ENCODE peak calls at places on chromosome 18, in five cellular contexts. H is sigmoid colon, C is heart right ventricle, V is astrocyte, B is thoracic aorta. I is an unnamed sample. For H3K9me3, the result is how much of the 10 kb centered on the place peaks cover.

GRCh38 chr18:24016643-24017042 is 2.1 kb downstream of the TTC39C start:
- DNase-seq in H (no peak), C (no peak), V (no peak), B (no peak), I (no peak)

GRCh38 chr18:70288171-70288850 is 534 bp upstream of the SOCS6 start:
- DNase-seq in H (peak), C (peak), V (no peak), B (no peak), I (no peak)

GRCh38 chr18:26867471-26867870 is 2.0 kb upstream of the AQP4 start:
- DNase-seq in H (no peak), C (no peak), V (no peak), B (no peak), I (no peak)

GRCh38 chr18:23964282-23965238 is 50.0 kb upstream of the TTC39C start:
- DNase-seq in H (no peak), C (no peak), V (no peak), B (no peak), I (no peak)

GRCh38 chr18:31876707-31877106 is 66.2 kb downstream of the TRAPPC8 start:
- DNase-seq in H (no peak), C (no peak), V (peak), B (no peak), I (no peak)

GRCh38 chr18:44852818-44853217 is 172.1 kb downstream of the SETBP1 start:
- DNase-seq in H (no peak), C (no peak), V (no peak), B (no peak), I (no peak)

GRCh38 chr18:73908323-73908722 is 239.3 kb downstream of the FBXO15 start:
- DNase-seq in H (no peak), C (no peak), V (peak), B (no peak), I (no peak)

GRCh38 chr18:44830551-44830950 is 149.9 kb downstream of the SETBP1 start:
- DNase-seq in H (no peak), C (no peak), V (no peak), B (no peak), I (no peak)

GRCh38 chr18:48785091-48785614 is 165.6 kb downstream of the SMAD7 start:
- DNase-seq in H (peak), C (no peak), V (no peak), B (no peak), I (no peak)

DNA sequence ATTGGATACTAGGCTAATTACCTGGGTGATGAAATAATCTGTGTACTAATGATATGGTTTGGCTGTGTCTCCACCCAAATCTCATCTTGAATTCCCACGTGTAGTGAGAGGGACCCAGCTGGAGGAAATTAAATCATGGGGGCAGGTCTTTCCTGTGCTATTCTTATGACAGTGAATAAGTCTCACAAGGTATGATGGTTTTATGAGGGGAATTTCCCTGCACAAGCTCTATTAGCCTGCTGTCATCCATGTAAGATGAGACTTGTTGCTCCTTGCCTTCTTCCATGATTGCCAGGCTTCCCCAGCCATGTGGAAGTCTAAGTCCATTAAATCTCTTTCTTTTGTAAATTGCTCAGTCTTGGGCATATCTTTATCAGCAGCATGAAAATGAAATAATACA is 394.1 kb upstream of the SYT4 start:
- DNase-seq in H (no peak), C (no peak), V (no peak), B (no peak), I (no peak)
- H3K4me3 ChIP-seq in H (no peak), C (no peak), V (no peak), B (no peak), I (no peak)

DNA sequence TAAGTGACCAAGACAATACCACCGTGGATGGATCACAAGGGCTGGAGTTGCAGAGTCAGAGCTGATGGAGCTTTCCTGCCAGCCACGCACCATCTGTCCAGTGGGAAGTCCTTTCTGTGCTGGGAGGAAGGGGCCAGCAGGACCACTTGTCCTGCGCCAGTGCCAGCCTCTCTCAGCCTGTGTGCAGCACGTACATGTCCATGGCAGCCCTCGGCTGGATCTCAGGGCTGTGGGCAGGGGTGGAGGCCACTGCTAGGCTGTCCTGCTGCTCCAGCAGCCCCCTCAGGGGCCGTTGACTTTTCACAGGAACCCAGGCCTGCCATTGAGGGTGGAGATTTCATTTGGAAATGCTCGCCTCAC is 33.3 kb downstream of the RAB31 start:
- DNase-seq in H (no peak), C (no peak), V (no peak), B (no peak), I (no peak)
- H3K27ac ChIP-seq in H (peak), C (no peak), V (peak), B (peak), I (no peak)

GRCh38 chr18:78902795-78903435 is 76.7 kb upstream of the SALL3 start:
- DNase-seq in H (no peak), C (no peak), V (no peak), B (no peak), I (no peak)

GRCh38 chr18:78904179-78904531 is 75.5 kb upstream of the SALL3 start:
- DNase-seq in H (no peak), C (no peak), V (no peak), B (no peak), I (no peak)

GRCh38 chr18:78901923-78902794 is 77.5 kb upstream of the SALL3 start:
- DNase-seq in H (no peak), C (no peak), V (no peak), B (no peak), I (no peak)

GRCh38 chr18:78905334-78905733 is 74.3 kb upstream of the SALL3 start:
- DNase-seq in H (no peak), C (no peak), V (no peak), B (no peak), I (no peak)

DNA sequence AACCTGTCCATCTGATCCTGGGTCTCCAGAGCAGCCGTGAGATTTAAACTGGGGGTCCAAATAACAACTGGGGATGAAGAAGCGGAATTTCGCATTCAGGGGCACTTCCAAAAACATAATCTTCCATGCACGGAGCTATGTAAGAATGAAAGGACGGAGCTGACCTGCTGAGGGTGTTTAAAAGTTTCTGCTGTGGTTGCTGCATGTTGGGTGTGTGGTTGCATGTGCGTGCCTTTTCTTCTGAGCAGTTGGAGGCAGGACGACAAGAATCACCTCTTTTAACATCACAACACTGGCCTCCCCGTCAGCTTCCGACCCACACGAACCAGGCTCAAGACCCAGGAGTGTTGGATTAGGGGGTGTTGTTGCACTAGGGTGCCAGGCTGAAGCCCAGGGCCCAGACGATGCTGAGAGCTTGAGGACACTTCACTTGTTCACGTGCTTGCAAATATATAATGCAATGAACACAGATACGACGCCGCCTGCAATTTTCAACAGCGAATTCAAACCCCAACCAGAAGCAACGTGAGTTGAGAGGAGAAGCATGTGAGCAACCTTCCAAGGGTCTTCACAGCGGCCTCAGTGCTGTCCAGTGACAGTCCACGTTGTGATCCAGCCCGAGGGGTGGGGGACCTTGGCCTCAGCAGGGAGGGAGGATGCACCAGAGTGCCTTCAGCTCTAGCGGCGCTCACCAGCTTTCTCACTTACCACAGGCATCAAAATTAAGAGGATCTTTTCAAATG is 76.0 kb upstream of the SALL3 start:
- DNase-seq in H (no peak), C (no peak), V (no peak), B (no peak), I (no peak)
- H3K9me3 ChIP-seq in H (under half), C (under half), V (under half), B (under half), I (under half)

GRCh38 chr18:79899609-79900435 is 51.6 kb downstream of the SLC66A2 start:
- DNase-seq in H (peak), C (no peak), V (no peak), B (no peak), I (no peak)

GRCh38 chr18:79900610-79901570 is 50.6 kb downstream of the SLC66A2 start:
- DNase-seq in H (peak), C (no peak), V (no peak), B (no peak), I (no peak)

GRCh38 chr18:79897940-79898625 is 53.4 kb downstream of the SLC66A2 start:
- DNase-seq in H (no peak), C (no peak), V (no peak), B (no peak), I (no peak)

GRCh38 chr18:79898952-79899608 is 52.4 kb downstream of the SLC66A2 start:
- DNase-seq in H (no peak), C (no peak), V (no peak), B (no peak), I (no peak)

GRCh38 chr18:79896746-79897145 is 54.7 kb downstream of the SLC66A2 start:
- DNase-seq in H (no peak), C (no peak), V (no peak), B (no peak), I (no peak)
- H3K4me3 ChIP-seq in H (no peak), C (no peak), V (no peak), B (no peak), I (no peak)

GRCh38 chr18:13455470-13455869 is 236.9 kb downstream of the LDLRAD4 start:
- DNase-seq in H (no peak), C (no peak), V (no peak), B (no peak), I (no peak)
- H3K27ac ChIP-seq in H (no peak), C (no peak), V (no peak), B (no peak), I (no peak)

GRCh38 chr18:68354176-68354575 is 360.7 kb downstream of the TMX3 start:
- DNase-seq in H (no peak), C (no peak), V (no peak), B (no peak), I (no peak)

DNA sequence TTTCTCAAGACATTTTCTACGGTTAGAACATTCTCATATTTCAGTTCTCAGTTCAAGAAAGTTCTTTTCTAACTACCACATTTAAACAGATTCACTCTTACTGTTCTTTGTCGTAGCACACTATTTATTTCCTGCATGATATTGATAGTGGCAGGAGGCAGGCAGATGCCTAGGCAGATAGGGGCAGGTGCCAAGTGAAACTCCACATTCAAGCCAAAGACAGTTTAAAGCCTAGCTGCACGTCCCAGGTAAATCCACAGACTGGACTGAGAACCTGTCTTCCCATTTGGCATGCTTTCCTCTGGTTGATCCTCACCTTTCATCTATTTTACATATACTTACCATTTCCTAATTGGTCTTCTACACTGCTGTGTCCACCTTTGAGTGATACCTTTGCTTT is 359.3 kb downstream of the TMX3 start:
- DNase-seq in H (no peak), C (no peak), V (no peak), B (no peak), I (no peak)
- H3K9me3 ChIP-seq in H (under half), C (under half), V (under half), B (under half), I (under half)

GRCh38 chr18:77251730-77252050 is 2.0 kb downstream of the GALR1 start:
- DNase-seq in H (no peak), C (no peak), V (no peak), B (no peak), I (no peak)

GRCh38 chr18:77250926-77251729 is 1.5 kb downstream of the GALR1 start:
- DNase-seq in H (no peak), C (no peak), V (no peak), B (no peak), I (no peak)

GRCh38 chr18:77250501-77250925 is 865 bp downstream of the GALR1 start:
- DNase-seq in H (no peak), C (no peak), V (no peak), B (no peak), I (no peak)

GRCh38 chr18:77254711-77255110 is 5.1 kb downstream of the GALR1 start:
- DNase-seq in H (no peak), C (no peak), V (no peak), B (no peak), I (no peak)

DNA sequence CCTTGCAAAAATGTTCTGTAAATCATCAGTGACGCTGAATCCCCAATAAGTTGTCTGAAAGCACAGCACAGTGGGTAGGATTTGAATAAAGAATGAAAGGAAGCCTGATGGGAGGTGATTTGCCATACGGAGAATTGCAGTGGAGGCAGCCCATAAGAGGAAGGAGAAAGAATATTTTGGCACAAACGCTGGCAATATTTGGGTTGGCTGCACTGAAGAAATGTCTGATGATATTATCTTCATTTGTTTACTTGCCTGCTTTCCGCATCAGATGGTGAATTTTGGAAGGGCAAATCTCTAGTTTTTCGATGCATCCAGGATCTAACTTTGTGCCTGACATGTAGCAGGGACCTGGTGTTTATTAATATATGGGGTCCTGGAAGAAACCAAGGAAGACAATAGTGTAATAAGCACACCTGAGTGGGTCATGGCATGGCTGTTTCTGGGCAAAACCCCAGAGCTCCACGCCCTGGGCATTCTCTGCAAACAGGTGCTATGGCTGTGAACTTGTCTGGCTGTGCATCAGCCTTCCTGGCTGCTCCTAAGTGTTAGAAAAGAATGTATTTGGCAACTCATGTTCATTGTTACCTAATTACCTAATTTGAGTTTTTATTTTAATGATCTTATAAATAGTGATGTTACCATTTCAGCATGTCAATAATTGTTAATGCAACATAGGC is 5.9 kb downstream of the GALR1 start:
- DNase-seq in H (no peak), C (no peak), V (no peak), B (no peak), I (no peak)
- H3K4me3 ChIP-seq in H (no peak), C (no peak), V (no peak), B (no peak), I (no peak)

DNA sequence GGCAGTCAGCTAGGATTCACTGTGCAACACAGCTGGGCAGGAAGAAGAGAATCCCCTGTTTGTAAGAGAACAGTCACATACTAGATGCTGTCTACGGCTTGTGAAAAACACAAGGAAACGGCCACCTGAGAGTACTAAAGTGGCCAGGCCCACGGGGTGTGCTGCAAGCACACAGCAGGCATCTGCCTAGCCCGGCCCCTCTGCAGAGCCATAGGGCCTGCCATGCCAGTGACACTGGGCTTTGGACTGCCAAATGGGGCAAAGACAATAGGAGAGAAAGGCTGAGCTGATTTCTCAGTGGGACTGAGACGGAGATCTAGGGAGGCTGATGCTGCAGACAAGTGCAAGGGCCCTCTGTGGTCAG is 10.3 kb downstream of the TUBB6 start:
- DNase-seq in H (peak), C (no peak), V (no peak), B (no peak), I (no peak)
- H3K27ac ChIP-seq in H (peak), C (peak), V (peak), B (peak), I (no peak)

GRCh38 chr18:38944446-38945024 is 1378.9 kb upstream of the CELF4 start:
- DNase-seq in H (no peak), C (no peak), V (no peak), B (no peak), I (no peak)
- H3K9me3 ChIP-seq in H (under half), C (under half), V (under half), B (under half), I (under half)